ENCODE peak calls at places on chromosomes 4 and X, in nine cellular contexts. S is GM19239; C is stimulated activated CD4-positive, alpha-beta T cell treated with anti-CD3 and anti-CD28 coated beads, Interleukin-1b, Interleukin-23, amount 100 ng/mL, for 48 hours; A is IMR-90; B is stimulated activated CD8-positive, alpha-beta memory T cell treated with anti-CD3 and anti-CD28 coated beads, Interleukin-12 subunit alpha, Interleukin-12 subunit beta, amount 100 ng/mL, for 1 hour; P is pulmonary artery endothelial cell; E is CD4-positive, alpha-beta T cell; F is amniotic stem cell; X is activated T-cell treated with anti-CD3 and anti-CD28 coated beads for 24 hours. I is an unnamed sample.

GRCh38 chr4:5800496-5800895 is 89.5 kb downstream of the EVC start:
- DNase-seq in E (no peak), X (no peak), C (no peak), S (no peak), F (no peak), A (no peak), B (no peak), P (no peak), I (no peak)

GRCh38 chr4:121139533-121140222 is 24.4 kb downstream of the TNIP3 start:
- DNase-seq in F (no peak), A (peak; percentile 89), X (no peak), C (no peak), S (no peak), P (peak; percentile 10), B (no peak), E (peak; percentile 13), I (no peak)

GRCh38 chr4:124061413-124061812 is 651.1 kb downstream of the ANKRD50 start:
- DNase-seq in B (no peak), P (no peak), E (no peak), F (no peak), S (no peak), X (no peak), C (no peak), A (peak; percentile 44), I (no peak)

GRCh38 chrX:16870861-16871584 is 861 bp upstream of the RBBP7 start:
- DNase-seq in E (no peak), S (no peak), C (no peak), A (no peak), B (no peak), X (no peak), F (peak; percentile 25), P (no peak), I (no peak)

GRCh38 chrX:586351-586750 is 44.2 kb upstream of the SHOX start:
- DNase-seq in C (no peak), A (no peak), F (no peak), P (no peak), X (no peak), E (no peak), S (no peak), B (no peak), I (no peak)

GRCh38 chrX:127459784-127460183 is 592.4 kb downstream of the ACTRT1 start:
- DNase-seq in A (no peak), B (no peak), F (no peak), S (no peak), X (no peak), E (no peak), P (no peak), C (no peak), I (no peak)

GRCh38 chr4:109184421-109184956 is 118.0 kb downstream of the COL25A1 start:
- DNase-seq in C (no peak), E (no peak), P (peak; percentile 64), F (no peak), X (no peak), B (no peak), A (no peak), S (no peak), I (no peak)

GRCh38 chr4:41507292-41507933 is 30.5 kb upstream of the LIMCH1 start:
- DNase-seq in B (no peak), F (no peak), C (no peak), A (no peak), P (no peak), X (no peak), S (no peak), E (no peak), I (peak; percentile 73)

GRCh38 chrX:130051176-130051845 is 59.0 kb downstream of the ELF4 start:
- DNase-seq in F (no peak), A (no peak), B (no peak), C (no peak), P (no peak), E (no peak), S (no peak), X (no peak), I (no peak)

GRCh38 chrX:23756165-23756564 is 13.1 kb upstream of the ACOT9 start:
- DNase-seq in E (peak; percentile 47), X (peak; percentile 45), P (no peak), B (peak; percentile 49), S (peak; percentile 23), C (peak; percentile 45), A (peak; percentile 41), F (no peak), I (peak; percentile 41)

GRCh38 chr4:52028970-52029369 is 8.8 kb upstream of the LRRC66 start:
- DNase-seq in E (no peak), B (no peak), P (no peak), F (peak; percentile 31), X (no peak), C (no peak), S (no peak), A (peak; percentile 79), I (peak; percentile 4)

GRCh38 chrX:37879692-37880091 is 32.3 kb upstream of the DYNLT3 start:
- DNase-seq in P (no peak), S (no peak), B (no peak), A (no peak), E (no peak), C (no peak), F (no peak), X (no peak), I (no peak)

GRCh38 chrX:119374736-119375135 is 24.4 kb upstream of the SLC25A43 start:
- DNase-seq in F (no peak), A (peak; percentile 40), E (no peak), P (no peak), X (no peak), C (no peak), S (no peak), B (no peak), I (no peak)

GRCh38 chr4:171629182-171629581 is 184.0 kb upstream of the GALNTL6 start:
- DNase-seq in A (no peak), C (no peak), X (no peak), S (no peak), F (no peak), E (no peak), B (no peak), P (no peak), I (no peak)

GRCh38 chr4:147707892-147708672 is 23.8 kb upstream of the ARHGAP10 start:
- DNase-seq in C (peak; percentile 19), E (peak; percentile 24), A (peak; percentile 34), X (peak; percentile 30), B (peak; percentile 40), F (no peak), P (no peak), S (no peak), I (peak; percentile 57)

GRCh38 chr4:151716324-151716723 is 44.5 kb downstream of the GATB start:
- DNase-seq in F (no peak), A (no peak), C (no peak), E (no peak), B (no peak), X (no peak), S (no peak), P (no peak), I (no peak)